ENCODE peak calls at places on chromosomes 5 and 9, in seven cellular contexts. One of them, this sample, is unnamed.

GRCh38 chr9:117437283-117437682 is 22.4 kb upstream of the ASTN2 start:
- DNase-seq in HEK293T: no peak
- DNase-seq in Caki2: no peak
- DNase-seq in effector CD4-positive, alpha-beta T cell: no peak
- DNase-seq in HT1080: peak
- DNase-seq in T-helper 2 cell: no peak
- DNase-seq in neural crest cell: no peak
- DNase-seq in this sample: no peak

GRCh38 chr5:164597293-164597900 is 1092.0 kb downstream of the MAT2B start:
- DNase-seq in effector CD4-positive, alpha-beta T cell: no peak
- DNase-seq in HEK293T: peak
- DNase-seq in T-helper 2 cell: no peak
- DNase-seq in HT1080: peak
- DNase-seq in neural crest cell: no peak
- DNase-seq in Caki2: no peak
- DNase-seq in this sample: no peak

GRCh38 chr5:1315709-1316587 is 21.1 kb upstream of the TERT start:
- DNase-seq in HEK293T: no peak
- DNase-seq in Caki2: peak
- DNase-seq in effector CD4-positive, alpha-beta T cell: peak
- DNase-seq in T-helper 2 cell: peak
- DNase-seq in HT1080: no peak
- DNase-seq in neural crest cell: no peak
- DNase-seq in this sample: peak

GRCh38 chr5:96934291-96934694 is 1.6 kb upstream of the LNPEP start:
- DNase-seq in Caki2: no peak
- DNase-seq in effector CD4-positive, alpha-beta T cell: no peak
- DNase-seq in HEK293T: no peak
- DNase-seq in HT1080: no peak
- DNase-seq in T-helper 2 cell: no peak
- DNase-seq in neural crest cell: peak
- DNase-seq in this sample: peak

GRCh38 chr5:10352404-10353240 is 873 bp upstream of the MARCHF6 start:
- DNase-seq in HEK293T: no peak
- DNase-seq in Caki2: no peak
- DNase-seq in HT1080: no peak
- DNase-seq in T-helper 2 cell: peak
- DNase-seq in effector CD4-positive, alpha-beta T cell: no peak
- DNase-seq in neural crest cell: no peak
- DNase-seq in this sample: no peak

GRCh38 chr5:124584991-124585715 is 161.3 kb downstream of the ZNF608 start:
- DNase-seq in HT1080: peak
- DNase-seq in T-helper 2 cell: no peak
- DNase-seq in HEK293T: no peak
- DNase-seq in Caki2: no peak
- DNase-seq in neural crest cell: no peak
- DNase-seq in effector CD4-positive, alpha-beta T cell: no peak
- DNase-seq in this sample: no peak

GRCh38 chr5:137995747-137996123 is 37.1 kb downstream of the FAM13B start:
- DNase-seq in HT1080: no peak
- DNase-seq in Caki2: peak
- DNase-seq in neural crest cell: no peak
- DNase-seq in T-helper 2 cell: no peak
- DNase-seq in HEK293T: no peak
- DNase-seq in effector CD4-positive, alpha-beta T cell: no peak
- DNase-seq in this sample: no peak

GRCh38 chr5:65329266-65329665 is 152.5 kb downstream of the ADAMTS6 start:
- DNase-seq in neural crest cell: no peak
- DNase-seq in T-helper 2 cell: no peak
- DNase-seq in Caki2: no peak
- DNase-seq in HT1080: no peak
- DNase-seq in HEK293T: no peak
- DNase-seq in effector CD4-positive, alpha-beta T cell: no peak
- DNase-seq in this sample: no peak

GRCh38 chr9:10612649-10613398 is at the start of gene PTPRD:
- DNase-seq in Caki2: peak
- DNase-seq in T-helper 2 cell: no peak
- DNase-seq in neural crest cell: peak
- DNase-seq in HT1080: peak
- DNase-seq in HEK293T: peak
- DNase-seq in effector CD4-positive, alpha-beta T cell: no peak
- DNase-seq in this sample: peak

GRCh38 chr5:25544652-25545249 is 900.0 kb upstream of the CDH10 start:
- DNase-seq in effector CD4-positive, alpha-beta T cell: no peak
- DNase-seq in Caki2: peak
- DNase-seq in HT1080: peak
- DNase-seq in neural crest cell: peak
- DNase-seq in HEK293T: peak
- DNase-seq in T-helper 2 cell: no peak
- DNase-seq in this sample: peak

GRCh38 chr9:22037954-22038690 is 29.0 kb upstream of the CDKN2B start:
- DNase-seq in HT1080: no peak
- DNase-seq in Caki2: no peak
- DNase-seq in T-helper 2 cell: no peak
- DNase-seq in HEK293T: no peak
- DNase-seq in neural crest cell: no peak
- DNase-seq in effector CD4-positive, alpha-beta T cell: no peak
- DNase-seq in this sample: no peak

GRCh38 chr5:114361724-114362196 is at the start of gene KCNN2:
- DNase-seq in neural crest cell: peak
- DNase-seq in HT1080: peak
- DNase-seq in HEK293T: peak
- DNase-seq in Caki2: peak
- DNase-seq in effector CD4-positive, alpha-beta T cell: no peak
- DNase-seq in T-helper 2 cell: no peak
- DNase-seq in this sample: peak

GRCh38 chr5:180050106-180050929 is 21.2 kb downstream of the RNF130 start:
- DNase-seq in Caki2: no peak
- DNase-seq in neural crest cell: no peak
- DNase-seq in effector CD4-positive, alpha-beta T cell: no peak
- DNase-seq in T-helper 2 cell: no peak
- DNase-seq in HEK293T: no peak
- DNase-seq in HT1080: no peak
- DNase-seq in this sample: no peak

GRCh38 chr5:157961828-157962390 is 103.0 kb upstream of the CLINT1 start:
- DNase-seq in T-helper 2 cell: no peak
- DNase-seq in HT1080: no peak
- DNase-seq in neural crest cell: no peak
- DNase-seq in effector CD4-positive, alpha-beta T cell: no peak
- DNase-seq in HEK293T: no peak
- DNase-seq in Caki2: no peak
- DNase-seq in this sample: no peak